ENCODE peak calls at places on chromosomes 11 and 22, in four cellular contexts. L is HCT116, W is K562, F is HepG2. B is an unnamed sample. For H3K9me3, the result is how much of the 10 kb centered on the place peaks cover.

GRCh38 chr22:45211435-45211834 is 29.3 kb downstream of the KIAA0930 start:
- DNase-seq in L (no peak), W (no peak), F (no peak), B (no peak)

GRCh38 chr22:49950396-49950994 is 10.1 kb upstream of the PIM3 start:
- DNase-seq in L (no peak), W (no peak), F (no peak), B (no peak)

GRCh38 chr22:31244044-31244942 is 32.2 kb downstream of the LIMK2 start:
- DNase-seq in L (peak), W (peak), F (peak), B (no peak)

GRCh38 chr11:123304828-123305530 is 109.9 kb upstream of the CLMP start:
- DNase-seq in L (no peak), W (no peak), F (no peak), B (no peak)

GRCh38 chr11:117911694-117912093 is 17.5 kb downstream of the TMPRSS13 start:
- DNase-seq in L (no peak), W (no peak), F (no peak), B (no peak)

GRCh38 chr11:104105155-104105554 is 58.8 kb downstream of the PDGFD start:
- DNase-seq in L (no peak), W (no peak), F (no peak), B (no peak)

GRCh38 chr11:46295312-46295995 is 18.0 kb downstream of the CREB3L1 start:
- DNase-seq in L (no peak), W (peak), F (peak), B (no peak)

GRCh38 chr22:35486116-35486631 is 54.5 kb upstream of the RASD2 start:
- DNase-seq in L (no peak), W (no peak), F (no peak), B (no peak)

GRCh38 chr11:43067681-43068080 is 244.1 kb upstream of the API5 start:
- DNase-seq in L (no peak), W (no peak), F (no peak), B (no peak)

GRCh38 chr11:43071338-43071737 is 240.5 kb upstream of the API5 start:
- DNase-seq in L (no peak), W (no peak), F (no peak), B (no peak)

GRCh38 chr11:43072911-43073310 is 238.9 kb upstream of the API5 start:
- DNase-seq in L (no peak), W (no peak), F (no peak), B (no peak)

GRCh38 chr11:43074810-43075209 is 237.0 kb upstream of the API5 start:
- DNase-seq in L (no peak), W (no peak), F (no peak), B (no peak)

DNA sequence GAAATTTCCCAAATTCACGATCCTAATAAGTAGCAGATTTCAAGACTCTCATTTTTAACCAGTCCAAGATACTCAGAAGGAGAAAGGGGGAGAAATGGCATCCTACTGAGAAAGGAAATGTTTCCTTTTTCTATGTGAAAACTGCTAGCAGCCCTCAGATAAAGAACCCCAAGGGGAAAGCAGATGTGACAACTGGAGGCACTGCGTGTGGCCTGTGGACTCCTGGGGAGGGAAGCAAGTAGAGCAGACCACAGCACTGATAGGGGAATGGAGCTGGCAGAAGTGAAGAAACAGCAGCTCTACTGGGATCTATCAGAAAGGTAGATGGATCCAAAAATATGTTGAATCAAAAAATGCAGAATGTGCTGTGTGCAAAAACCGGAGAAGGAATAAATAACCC is 239.7 kb upstream of the API5 start:
- DNase-seq in L (no peak), W (no peak), F (no peak), B (no peak)
- H3K9me3 ChIP-seq in L (under half), W (under half), F (under half), B (under half)

GRCh38 chr22:29816539-29816938 is 21.5 kb downstream of the ASCC2 start:
- DNase-seq in L (no peak), W (no peak), F (no peak), B (no peak)

GRCh38 chr22:29817724-29818123 is 20.4 kb downstream of the ASCC2 start:
- DNase-seq in L (no peak), W (no peak), F (no peak), B (no peak)

GRCh38 chr22:29815580-29815979 is 22.5 kb downstream of the ASCC2 start:
- DNase-seq in L (no peak), W (no peak), F (no peak), B (no peak)

GRCh38 chr22:29816980-29817379 is 21.1 kb downstream of the ASCC2 start:
- DNase-seq in L (no peak), W (no peak), F (no peak), B (no peak)

GRCh38 chr22:29816128-29816527 is 21.9 kb downstream of the ASCC2 start:
- DNase-seq in L (no peak), W (no peak), F (no peak), B (no peak)
- TF ChIP-seq CTCF in L (no peak), W (no peak), F (no peak), B (no peak)

DNA sequence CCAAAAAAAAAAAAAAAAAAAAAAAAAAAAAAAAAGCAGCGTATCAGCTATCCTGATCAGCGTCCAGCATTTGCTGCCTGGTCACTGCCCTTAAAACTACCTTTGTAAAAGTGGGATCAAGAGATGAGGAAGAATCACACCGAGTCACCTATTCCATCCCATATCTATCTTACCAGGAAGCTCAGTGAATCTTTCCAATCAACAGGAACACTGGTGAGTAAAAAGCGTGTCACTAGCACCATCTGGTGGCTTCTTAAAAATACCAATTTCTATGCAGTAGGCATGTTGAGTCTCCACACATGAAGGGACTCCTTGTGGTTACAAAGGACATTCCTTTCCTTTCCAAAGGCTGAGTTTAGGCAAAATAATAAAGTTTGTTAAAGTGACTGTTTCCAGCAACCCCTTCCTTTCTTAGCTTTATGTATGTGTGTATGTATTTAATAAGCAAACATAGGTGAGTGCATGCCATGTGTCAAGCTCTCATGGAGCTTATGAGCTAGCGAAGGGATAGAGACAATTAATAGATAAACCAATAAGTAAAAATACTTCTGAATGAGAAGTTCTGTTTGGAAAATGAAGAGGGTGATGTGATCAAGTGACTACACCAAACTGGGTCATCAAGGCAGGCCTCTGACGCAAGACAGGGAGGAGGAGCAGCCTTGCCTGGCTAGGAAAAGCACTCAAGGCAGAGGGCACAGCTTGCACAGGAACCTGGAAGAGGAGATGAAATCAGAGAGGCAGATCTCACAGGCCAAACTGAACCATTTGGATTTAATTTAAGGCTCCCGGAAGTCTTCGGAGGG is 13.9 kb upstream of the TP53AIP1 start:
- DNase-seq in L (peak), W (peak), F (peak), B (peak)
- TF ChIP-seq TCF7L2 in L (no peak), W (no peak), F (no peak), B (no peak)

DNA sequence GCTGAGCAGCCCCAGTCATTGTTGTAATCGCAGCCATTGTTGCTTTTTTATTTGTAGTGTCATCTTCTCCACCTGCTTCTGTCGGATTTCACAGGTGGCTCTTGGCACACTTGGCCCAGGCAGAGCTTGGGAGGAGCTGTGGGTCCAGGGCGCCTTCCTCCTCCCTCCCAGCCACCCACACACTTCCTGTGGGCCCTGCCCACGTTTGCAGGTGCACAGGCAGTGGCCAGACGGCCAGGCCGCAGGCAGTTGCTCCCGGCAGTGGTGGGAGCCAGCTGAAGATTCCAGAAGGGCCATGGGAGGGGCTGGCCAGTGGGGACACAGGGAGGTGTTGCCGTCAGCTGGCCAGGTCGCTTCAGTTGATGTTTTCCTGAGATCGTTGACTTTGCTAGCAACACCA is 1191.8 kb downstream of the BRD1 start:
- DNase-seq in L (no peak), W (no peak), F (no peak), B (no peak)
- H3K9me3 ChIP-seq in L (under half), W (under half), F (under half), B (under half)

DNA sequence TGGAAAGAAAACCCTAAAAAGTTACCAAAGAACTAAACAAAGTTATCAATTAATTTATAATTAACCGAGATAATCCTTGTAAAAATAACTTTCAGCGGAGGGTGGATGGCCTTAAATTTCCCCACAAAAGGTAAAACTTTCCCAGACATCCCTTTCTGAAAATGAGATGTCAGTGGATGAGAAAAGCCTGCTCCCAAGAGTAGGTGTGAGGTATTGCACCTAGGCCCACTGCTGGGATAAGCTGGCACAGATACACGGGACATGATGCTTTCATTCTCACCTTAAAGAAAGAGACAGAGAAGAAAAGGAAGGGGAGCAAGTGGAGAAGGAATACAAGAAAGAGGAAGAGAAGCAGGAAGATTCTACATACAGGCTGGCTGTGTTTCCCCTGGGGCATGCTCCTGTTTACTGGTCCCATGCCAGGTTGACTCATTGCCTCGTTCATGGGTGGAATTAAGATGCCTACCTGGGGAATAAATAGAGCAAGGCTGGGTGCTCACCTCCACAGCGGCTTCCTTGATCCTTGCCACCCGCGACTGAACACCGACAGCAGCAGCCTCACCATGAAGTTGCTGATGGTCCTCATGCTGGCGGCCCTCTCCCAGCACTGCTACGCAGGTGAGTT is at the start of gene SCGB2A2:
- DNase-seq in L (peak), W (no peak), F (no peak), B (no peak)
- TF ChIP-seq CTCF in L (peak), W (no peak), F (peak), B (peak)

GRCh38 chr22:27201741-27202140 is 544.4 kb downstream of the MIAT start:
- DNase-seq in L (no peak), W (no peak), F (no peak), B (no peak)
- TF ChIP-seq TCF7L2 in L (no peak), W (no peak), F (no peak), B (no peak)

B was measured in Panc1.